ENCODE peak calls at places on chromosomes 2 and 18, in ten cellular contexts. K is fibroblast of lung, H is neural progenitor cell, T is GM23338, A is PC-9, Y is mammary epithelial cell, L is astrocyte, F is MM.1S, O is GM12878, W is GM23248. M is an unnamed sample.

GRCh38 chr2:232502901-232503791 is 15.5 kb upstream of the ECEL1 start:
- DNase-seq in K (peak), W (peak), O (no peak), L (peak), Y (peak), F (no peak), A (peak), H (peak), T (peak), M (no peak)

GRCh38 chr18:3450358-3451107 is 561 bp downstream of the TGIF1 start:
- DNase-seq in T (no peak), A (no peak), L (peak), Y (no peak), K (peak), O (no peak), W (peak), H (peak), F (no peak), M (no peak)

GRCh38 chr18:32930695-32931301 is 158.0 kb upstream of the KLHL14 start:
- DNase-seq in Y (peak), T (peak), W (peak), A (no peak), H (peak), K (peak), F (peak), L (peak), O (no peak), M (no peak)

GRCh38 chr2:16625201-16625729 is 40.4 kb downstream of the CYRIA start:
- DNase-seq in H (no peak), W (no peak), F (no peak), A (no peak), T (peak), Y (no peak), K (no peak), O (no peak), L (no peak), M (no peak)

GRCh38 chr2:171523339-171523931 is 1.2 kb downstream of the CYBRD1 start:
- DNase-seq in A (peak), H (peak), O (no peak), Y (peak), K (peak), F (no peak), T (peak), W (peak), L (peak), M (no peak)

GRCh38 chr2:127584047-127584446 is 48.6 kb downstream of the MYO7B start:
- DNase-seq in W (no peak), O (no peak), Y (no peak), H (no peak), T (no peak), A (no peak), L (no peak), K (no peak), F (no peak), M (no peak)

GRCh38 chr18:11845653-11846052 is 5.6 kb upstream of the CHMP1B start:
- DNase-seq in L (no peak), K (no peak), F (no peak), H (no peak), W (no peak), O (no peak), A (no peak), T (no peak), Y (no peak), M (no peak)

GRCh38 chr2:215772634-215773563 is 240.5 kb downstream of the MREG start:
- DNase-seq in L (no peak), W (peak), T (no peak), O (no peak), F (no peak), K (peak), Y (no peak), H (no peak), A (no peak), M (no peak)

GRCh38 chr2:191857406-191857805 is 10.5 kb upstream of the CAVIN2 start:
- DNase-seq in H (no peak), O (no peak), T (no peak), Y (peak), A (no peak), F (no peak), L (peak), K (peak), W (peak), M (no peak)

GRCh38 chr2:164457271-164457670 is 164.0 kb downstream of the GRB14 start:
- DNase-seq in T (no peak), L (no peak), O (no peak), F (no peak), H (no peak), K (no peak), Y (no peak), W (no peak), A (no peak), M (no peak)

GRCh38 chr2:189164732-189165131 is 14.8 kb downstream of the COL5A2 start:
- DNase-seq in Y (peak), W (peak), K (peak), L (peak), H (no peak), F (no peak), O (no peak), A (no peak), T (no peak), M (no peak)

GRCh38 chr2:16638941-16639340 is 26.7 kb downstream of the CYRIA start:
- DNase-seq in L (no peak), W (no peak), T (no peak), O (no peak), F (no peak), A (no peak), K (no peak), H (no peak), Y (no peak), M (no peak)

GRCh38 chr2:191245869-191246531 is 796 bp downstream of the MYO1B start:
- DNase-seq in L (peak), H (peak), F (no peak), T (peak), K (peak), Y (peak), A (peak), O (no peak), W (peak), M (no peak)

GRCh38 chr2:19408592-19408991 is 50.2 kb upstream of the OSR1 start:
- DNase-seq in Y (peak), F (no peak), O (no peak), W (peak), T (no peak), H (no peak), L (peak), K (peak), A (no peak), M (no peak)

DNA sequence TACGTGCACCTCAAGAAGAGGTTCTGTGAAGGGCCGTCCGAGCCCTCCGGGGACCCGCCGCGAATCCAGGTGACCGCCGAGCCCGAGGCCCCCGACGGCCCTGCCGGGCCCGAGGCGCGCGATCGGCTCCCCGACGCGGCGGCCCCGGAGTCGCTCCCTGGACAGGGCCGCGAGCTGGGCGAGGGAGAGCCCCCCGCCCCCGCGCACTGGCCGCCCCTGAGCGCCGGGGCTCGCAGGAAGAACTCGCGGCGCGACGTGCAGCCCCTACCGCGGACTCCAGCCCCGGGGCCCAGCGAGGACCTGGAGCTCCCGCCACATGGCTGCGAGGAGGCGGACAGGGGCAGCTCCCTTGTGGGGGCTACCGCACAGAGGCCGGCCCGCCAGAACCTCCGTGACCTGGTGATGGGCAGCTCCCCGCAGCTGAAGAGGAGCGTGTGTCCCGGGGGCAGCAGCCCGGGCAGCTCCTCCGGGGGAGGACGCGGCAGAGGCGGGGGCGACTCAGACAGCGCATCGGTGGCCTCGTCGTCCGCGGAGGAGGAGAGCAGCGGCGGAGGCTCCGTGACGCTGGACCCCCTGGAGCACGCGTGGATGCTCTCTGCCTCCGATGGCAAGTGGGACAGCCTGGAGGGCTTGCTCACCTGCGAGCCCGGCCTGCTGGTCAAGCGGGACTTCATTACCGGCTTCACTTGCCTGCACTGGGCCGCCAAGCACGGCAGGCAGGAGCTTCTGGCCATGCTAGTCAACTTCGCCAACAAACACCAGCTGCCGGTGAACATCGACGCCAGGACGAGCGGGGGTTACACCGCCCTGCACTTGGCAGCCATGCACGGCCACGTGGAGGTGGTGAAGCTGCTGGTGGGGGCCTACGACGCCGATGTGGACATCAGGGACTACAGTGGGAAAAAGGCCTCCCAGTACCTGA is 812 bp downstream of the SOWAHC start:
- DNase-seq in F (no peak), H (peak), O (no peak), Y (peak), W (peak), L (no peak), A (no peak), T (peak), K (peak), M (no peak)
- TF ChIP-seq EZH2 in F (no peak), H (peak), O (no peak), Y (no peak), W (no peak), L (no peak), A (no peak), T (no peak), K (no peak), M (no peak)

GRCh38 chr18:7116001-7116831 is 1.4 kb downstream of the LAMA1 start:
- DNase-seq in H (peak), T (peak), F (no peak), Y (peak), O (no peak), A (no peak), K (peak), W (peak), L (peak), M (no peak)
- TF ChIP-seq EZH2 in H (no peak), T (no peak), F (no peak), Y (no peak), O (no peak), A (no peak), K (no peak), W (no peak), L (no peak), M (no peak)

GRCh38 chr2:162072976-162073775 is 839 bp downstream of the DPP4 start:
- DNase-seq in K (no peak), L (no peak), Y (no peak), H (peak), O (no peak), F (no peak), A (no peak), T (peak), W (peak), M (no peak)
- TF ChIP-seq EZH2 in K (no peak), L (no peak), Y (no peak), H (peak), O (no peak), F (no peak), A (no peak), T (no peak), W (no peak), M (no peak)

GRCh38 chr2:176156301-176156958 is 677 bp upstream of the HOXD3 start:
- DNase-seq in F (no peak), H (no peak), K (no peak), T (peak), L (no peak), W (no peak), A (no peak), O (no peak), Y (no peak), M (no peak)

GRCh38 chr2:176158855-176159677 is 2.0 kb downstream of the HOXD3 start:
- DNase-seq in O (no peak), W (no peak), Y (no peak), A (no peak), T (peak), K (peak), H (peak), L (no peak), F (no peak), M (no peak)

GRCh38 chr2:176156959-176157498 is at the start of gene HOXD3:
- DNase-seq in O (no peak), K (peak), W (peak), A (no peak), Y (no peak), T (peak), H (no peak), L (no peak), F (no peak), M (no peak)

GRCh38 chr2:176158306-176158643 is 1.2 kb downstream of the HOXD3 start:
- DNase-seq in T (peak), Y (no peak), A (no peak), H (no peak), K (peak), L (no peak), O (no peak), F (no peak), W (no peak), M (no peak)

GRCh38 chr2:176157499-176158305 is 595 bp downstream of the HOXD3 start:
- DNase-seq in O (no peak), T (peak), K (peak), Y (no peak), A (no peak), F (no peak), W (peak), H (peak), L (no peak), M (no peak)
- TF ChIP-seq EZH2 in O (no peak), T (peak), K (peak), Y (peak), A (no peak), F (no peak), W (no peak), H (peak), L (peak), M (no peak)

GRCh38 chr2:72916743-72917137 is 579 bp upstream of the EMX1 start:
- DNase-seq in O (no peak), T (peak), F (no peak), W (no peak), H (peak), Y (no peak), K (no peak), L (no peak), A (no peak), M (no peak)
- TF ChIP-seq EZH2 in O (no peak), T (peak), F (no peak), W (peak), H (peak), Y (peak), K (peak), L (peak), A (no peak), M (no peak)

GRCh38 chr2:161416294-161416632 is at the start of gene TBR1:
- DNase-seq in W (peak), T (peak), O (no peak), A (no peak), L (no peak), H (no peak), F (no peak), K (no peak), Y (no peak), M (no peak)

GRCh38 chr2:161418715-161419337 is 2.7 kb downstream of the TBR1 start:
- DNase-seq in W (peak), O (no peak), H (peak), A (no peak), K (peak), F (no peak), T (peak), Y (no peak), L (no peak), M (no peak)

GRCh38 chr2:161416633-161417427 is 733 bp downstream of the TBR1 start:
- DNase-seq in F (no peak), W (peak), A (no peak), H (peak), L (no peak), O (no peak), Y (no peak), T (peak), K (no peak), M (no peak)

GRCh38 chr2:161418275-161418714 is 2.2 kb downstream of the TBR1 start:
- DNase-seq in T (peak), W (no peak), F (no peak), L (no peak), Y (no peak), K (no peak), O (no peak), H (no peak), A (no peak), M (no peak)

DNA sequence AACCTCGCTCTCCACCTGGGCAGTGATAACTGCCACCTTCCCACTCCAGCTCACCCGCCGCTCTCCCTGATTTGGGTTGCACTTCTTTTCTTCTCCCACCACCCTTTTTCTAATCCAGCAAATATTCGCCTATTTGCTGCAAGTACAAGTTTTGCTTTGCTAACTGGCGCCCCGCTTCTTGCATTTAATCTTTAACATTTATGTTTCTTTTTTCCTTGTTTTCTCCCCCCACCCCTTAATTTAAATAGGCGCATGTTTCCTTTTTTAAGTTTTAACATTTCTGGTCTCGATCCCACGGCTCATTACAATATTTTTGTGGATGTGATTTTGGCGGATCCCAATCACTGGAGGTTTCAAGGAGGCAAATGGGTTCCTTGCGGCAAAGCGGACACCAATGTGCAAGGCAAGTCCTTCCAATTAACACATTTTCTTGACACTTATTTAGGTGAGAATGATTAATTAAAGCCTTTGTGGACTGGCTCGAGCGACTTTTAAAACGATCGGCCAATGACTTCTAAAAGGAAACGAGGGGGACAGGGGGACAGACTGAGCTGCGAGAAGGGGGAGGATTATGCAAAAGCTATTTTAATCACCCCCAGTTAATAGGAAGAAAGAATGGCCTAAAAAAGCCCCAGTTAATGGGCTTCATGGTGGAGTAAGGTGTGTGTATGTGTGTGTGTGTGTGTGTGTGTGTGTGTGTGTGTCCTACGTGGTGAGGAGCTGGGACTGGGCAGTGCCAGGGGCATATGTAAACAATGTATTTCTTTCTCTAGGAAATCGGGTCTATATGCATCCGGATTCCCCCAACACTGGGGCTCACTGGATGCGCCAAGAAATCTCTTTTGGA is 1.6 kb downstream of the TBR1 start:
- DNase-seq in L (no peak), K (no peak), T (no peak), H (peak), O (no peak), A (no peak), Y (no peak), F (no peak), W (no peak), M (no peak)
- TF ChIP-seq EZH2 in L (peak), K (peak), T (peak), H (peak), O (no peak), A (no peak), Y (peak), F (no peak), W (no peak), M (no peak)

GRCh38 chr18:10065296-10065695 is 151.5 kb downstream of the VAPA start:
- DNase-seq in O (no peak), K (no peak), Y (no peak), L (no peak), T (no peak), A (no peak), H (no peak), F (no peak), W (no peak), M (no peak)

GRCh38 chr18:10070581-10071000 is 156.8 kb downstream of the VAPA start:
- DNase-seq in H (no peak), T (no peak), Y (no peak), K (peak), A (no peak), O (no peak), F (no peak), W (peak), L (peak), M (no peak)

GRCh38 chr18:10072659-10073309 is 159.0 kb downstream of the VAPA start:
- DNase-seq in H (no peak), O (no peak), A (no peak), L (peak), Y (peak), K (peak), T (no peak), F (no peak), W (peak), M (no peak)

GRCh38 chr18:10064267-10064666 is 150.5 kb downstream of the VAPA start:
- DNase-seq in H (no peak), K (no peak), Y (no peak), T (no peak), F (no peak), A (no peak), L (no peak), W (no peak), O (no peak), M (no peak)

DNA sequence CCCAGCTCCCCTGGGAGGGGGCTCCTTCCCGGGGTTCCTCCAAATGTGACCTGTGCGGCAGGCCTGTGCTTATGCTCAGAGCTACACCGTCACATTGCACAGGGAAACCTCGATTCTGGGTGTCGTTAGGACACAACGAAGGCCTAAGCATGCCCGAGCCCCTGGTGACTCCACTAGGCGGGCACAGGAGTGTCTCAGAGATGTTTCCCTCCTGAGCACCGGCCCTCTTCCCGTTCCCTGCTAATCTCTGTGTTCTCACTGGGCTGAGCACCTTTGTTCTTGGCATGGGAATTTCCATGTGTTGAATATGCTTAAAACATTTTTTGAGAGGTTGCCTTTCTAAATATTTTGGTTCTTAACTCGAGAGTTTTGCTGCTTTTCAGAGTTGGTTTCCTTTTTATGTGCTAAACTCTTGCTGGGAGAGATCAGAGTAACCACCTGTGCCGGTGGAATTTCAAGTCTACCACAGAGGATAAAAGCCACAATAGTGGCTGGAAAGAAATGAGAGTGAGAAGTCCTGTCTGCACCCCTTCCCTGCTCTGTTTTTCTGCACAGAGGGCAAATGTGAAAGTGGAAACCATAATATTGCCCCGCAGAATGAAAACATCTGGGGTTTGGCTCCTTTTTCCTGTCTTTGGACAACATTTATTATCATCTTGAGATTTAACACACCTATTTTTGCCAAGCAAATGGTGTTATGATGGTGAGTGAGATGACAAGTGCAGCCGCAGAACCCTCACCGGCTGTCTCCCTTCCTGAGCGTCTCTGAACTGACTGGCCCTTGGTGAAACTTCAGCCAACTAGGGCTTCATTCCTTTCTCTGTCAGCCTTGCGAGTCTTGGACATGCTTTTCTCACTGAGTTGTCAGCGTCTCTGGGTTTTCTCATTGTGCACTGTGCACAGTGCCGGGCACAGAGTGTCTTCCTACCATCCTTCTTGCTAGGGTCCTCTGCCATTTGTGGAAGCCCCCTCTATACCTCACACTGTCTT is 154.1 kb downstream of the VAPA start:
- DNase-seq in T (no peak), Y (no peak), H (no peak), L (no peak), F (peak), O (no peak), K (no peak), W (no peak), A (no peak), M (no peak)
- TF ChIP-seq EZH2 in T (no peak), Y (no peak), H (no peak), L (no peak), F (no peak), O (no peak), K (no peak), W (no peak), A (no peak), M (no peak)